ENCODE peak calls at places on chromosomes 4 and X, in eight cellular contexts. L is IMR-90, O is fibroblast of lung, Q is PC-3, P is mammary epithelial cell, S is GM23248, B is neuronal stem cell, K is neural progenitor cell. U is an unnamed sample.
A peak's percentile ranks its signal among the peaks of the same experiment; 100 is the strongest.

GRCh38 chrX:72094894-72095293 is 36.8 kb downstream of the RTL5 start:
- DNase-seq in L (peak; percentile 12), S (no peak), P (no peak), K (peak; percentile 21), O (peak; percentile 23), Q (no peak), B (peak; percentile 4), U (peak; percentile 69)

GRCh38 chrX:12700745-12701144 is 90.5 kb upstream of the PRPS2 start:
- DNase-seq in O (no peak), Q (no peak), L (no peak), B (no peak), S (no peak), P (no peak), K (no peak), U (no peak)

GRCh38 chr4:23717528-23718248 is 172.2 kb downstream of the PPARGC1A start:
- DNase-seq in Q (peak; percentile 43), K (no peak), S (peak; percentile 52), O (peak; percentile 36), P (peak; percentile 1), L (peak; percentile 31), B (no peak), U (peak; percentile 49)

GRCh38 chr4:1990676-1991075 is 18.1 kb downstream of the NELFA start:
- DNase-seq in S (no peak), P (no peak), K (no peak), Q (no peak), L (no peak), B (no peak), O (no peak), U (no peak)

GRCh38 chrX:129647588-129648410 is 7.0 kb downstream of the APLN start:
- DNase-seq in B (no peak), O (no peak), L (no peak), S (no peak), Q (no peak), P (no peak), K (no peak), U (no peak)

GRCh38 chr4:106868381-106869035 is 167.6 kb downstream of the DKK2 start:
- DNase-seq in B (no peak), L (no peak), Q (peak; percentile 50), K (no peak), P (peak; percentile 62), O (peak; percentile 66), S (peak; percentile 46), U (no peak)

GRCh38 chr4:182975806-182976205 is 58.6 kb upstream of the DCTD start:
- DNase-seq in Q (peak; percentile 85), P (peak; percentile 96), K (no peak), S (peak; percentile 92), B (no peak), L (peak; percentile 90), O (peak; percentile 92), U (no peak)

GRCh38 chr4:36325916-36326315 is 44.5 kb downstream of the DTHD1 start:
- DNase-seq in L (no peak), O (no peak), B (no peak), K (no peak), S (no peak), Q (no peak), P (no peak), U (no peak)

GRCh38 chr4:142817442-142817841 is 28.7 kb downstream of the INPP4B start:
- DNase-seq in S (peak; percentile 95), O (peak; percentile 98), P (peak; percentile 88), L (peak; percentile 88), B (no peak), Q (peak; percentile 97), K (peak; percentile 21), U (no peak)

GRCh38 chr4:40728341-40728740 is 21.4 kb upstream of the NSUN7 start:
- DNase-seq in K (peak; percentile 41), P (no peak), Q (no peak), S (no peak), O (no peak), B (no peak), L (no peak), U (no peak)

GRCh38 chr4:105619193-105619931 is 66.9 kb downstream of the ARHGEF38 start:
- DNase-seq in S (no peak), K (no peak), Q (peak; percentile 73), B (no peak), P (no peak), O (peak; percentile 25), L (no peak), U (no peak)

GRCh38 chr4:173365359-173365996 is 5.3 kb upstream of the SAP30 start:
- DNase-seq in Q (no peak), P (no peak), B (no peak), K (no peak), L (no peak), S (no peak), O (no peak), U (no peak)

GRCh38 chrX:2664497-2664896 is 26.6 kb upstream of the CD99 start:
- DNase-seq in B (no peak), P (no peak), Q (no peak), S (peak; percentile 92), O (peak; percentile 80), K (no peak), L (peak; percentile 87), U (no peak)

GRCh38 chr4:40587826-40588225 is 41.8 kb downstream of the RBM47 start:
- DNase-seq in B (no peak), K (no peak), P (peak; percentile 28), S (peak; percentile 89), O (peak; percentile 55), L (peak; percentile 73), Q (peak; percentile 40), U (no peak)

GRCh38 chr4:113468165-113469022 is 293.1 kb downstream of the CAMK2D start:
- DNase-seq in P (peak; percentile 100), Q (peak; percentile 93), K (peak; percentile 62), L (peak; percentile 100), O (peak; percentile 100), S (peak; percentile 99), B (peak; percentile 38), U (peak; percentile 80)

DNA sequence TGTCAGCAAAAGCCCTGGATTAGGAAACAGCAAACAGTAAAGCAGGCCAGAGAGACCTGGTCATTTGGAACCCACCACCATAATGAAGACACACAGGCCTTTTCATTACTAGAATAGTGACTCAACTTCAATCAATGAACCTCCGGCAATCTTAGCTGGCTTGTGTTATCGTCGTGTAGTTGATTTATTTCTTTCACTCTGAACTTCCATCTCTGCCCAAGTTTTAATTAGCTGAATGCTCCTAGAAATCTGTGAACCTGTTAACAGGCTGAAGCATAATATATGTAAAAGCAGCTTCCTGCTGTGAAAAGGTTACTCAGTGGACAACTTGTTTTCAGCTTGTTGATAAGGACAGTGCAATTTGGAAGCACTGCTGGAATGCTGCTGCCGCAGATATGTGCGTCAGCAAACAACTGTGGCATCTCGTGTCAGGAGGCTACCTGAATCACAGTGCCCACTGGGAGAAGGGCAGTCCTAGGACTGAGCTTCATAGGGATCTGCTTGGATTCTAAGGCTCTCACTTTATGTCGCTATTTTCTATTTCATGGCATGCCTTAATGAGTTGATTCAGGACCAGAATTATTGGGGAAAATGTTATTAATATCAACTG is 68.9 kb downstream of the SPANXN4 start:
- DNase-seq in O (no peak), K (no peak), Q (no peak), B (no peak), P (no peak), S (no peak), L (no peak), U (no peak)
- H3K27me3 ChIP-seq in O (no peaks in the 10 kb centered on the region), K (no peaks in the 10 kb centered on the region), Q (no peaks in the 10 kb centered on the region), B (no peaks in the 10 kb centered on the region), P (no peaks in the 10 kb centered on the region), S (no peaks in the 10 kb centered on the region), L (no peaks in the 10 kb centered on the region), U (no peaks in the 10 kb centered on the region)

GRCh38 chr4:8871417-8872401 is at the start of gene HMX1:
- DNase-seq in Q (no peak), P (no peak), L (no peak), S (peak; percentile 37), K (peak; percentile 88), B (no peak), O (no peak), U (peak; percentile 91)

GRCh38 chr4:8869002-8869878 is 2.4 kb downstream of the HMX1 start:
- DNase-seq in B (no peak), Q (no peak), P (no peak), L (no peak), K (no peak), S (no peak), O (no peak), U (peak; percentile 55)

GRCh38 chr4:8872402-8873291 is 1.0 kb upstream of the HMX1 start:
- DNase-seq in O (no peak), B (no peak), Q (no peak), K (peak; percentile 39), P (no peak), S (no peak), L (no peak), U (peak; percentile 71)

GRCh38 chr4:8869879-8870646 is 1.6 kb downstream of the HMX1 start:
- DNase-seq in L (no peak), B (no peak), Q (no peak), K (peak; percentile 2), O (no peak), P (no peak), S (no peak), U (peak; percentile 52)

DNA sequence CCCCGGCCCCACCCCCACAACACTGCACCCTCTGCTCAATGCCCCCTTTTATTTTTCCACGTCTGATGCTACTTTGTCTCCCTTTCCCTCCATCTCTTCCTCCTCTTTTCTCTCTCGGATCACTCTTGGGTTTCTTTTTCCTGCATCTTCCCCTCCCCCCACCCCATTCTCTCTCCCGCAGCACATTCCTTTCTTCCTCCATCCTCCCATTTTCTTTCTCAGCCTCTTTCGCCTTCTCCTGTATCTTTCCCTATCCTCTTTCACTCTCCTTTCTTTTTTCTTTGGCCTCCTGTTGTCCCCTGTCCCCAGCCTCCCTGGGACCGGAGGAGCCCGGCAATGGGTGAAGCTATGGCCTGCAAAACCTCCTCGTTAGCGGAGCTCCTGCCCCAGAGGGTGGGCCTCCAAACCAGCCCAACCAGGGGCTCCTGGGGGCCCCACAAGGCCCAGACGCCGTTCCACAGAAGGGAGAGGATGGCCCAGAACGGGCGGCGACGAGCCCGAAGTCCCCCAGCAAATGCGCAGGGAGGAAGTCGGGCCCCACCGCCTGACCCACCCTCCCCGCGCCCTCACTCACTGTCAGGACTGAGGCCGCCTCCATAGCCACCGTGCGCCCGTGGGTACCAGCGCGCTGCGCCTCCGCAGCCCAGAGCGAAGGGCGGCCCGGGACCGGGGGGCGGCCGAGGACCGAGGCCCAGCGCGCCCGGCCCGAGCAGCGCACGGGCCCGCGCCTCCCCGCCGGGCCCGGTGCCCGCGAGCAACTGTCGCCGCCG is 807 bp downstream of the HMX1 start:
- DNase-seq in L (no peak), O (no peak), K (peak; percentile 2), B (no peak), S (no peak), Q (no peak), P (no peak), U (no peak)
- H3K4me1 ChIP-seq in L (no peaks in the 10 kb centered on the region), O (no peaks in the 10 kb centered on the region), K (peaks cover 12% of the 10 kb centered on the region), B (no peaks in the 10 kb centered on the region), S (no peaks in the 10 kb centered on the region), Q (no peaks in the 10 kb centered on the region), P (no peaks in the 10 kb centered on the region), U (no peaks in the 10 kb centered on the region)

GRCh38 chr4:89681219-89681618 is 155.7 kb downstream of the SNCA start:
- DNase-seq in B (peak; percentile 12), K (peak; percentile 52), L (no peak), O (no peak), Q (no peak), S (no peak), P (peak; percentile 94), U (peak; percentile 92)
- H3K9ac ChIP-seq in B (no peak overlapping the region), K (peak overlapping the region; percentile 45), L (no peak overlapping the region), O (no peak overlapping the region), Q (no peak overlapping the region), S (no peak overlapping the region), P (peak overlapping the region; percentile 85), U (no peak overlapping the region)

GRCh38 chr4:119149110-119149509 is 13.5 kb downstream of the MYOZ2 start:
- DNase-seq in K (no peak), S (no peak), B (no peak), L (no peak), Q (no peak), O (peak; percentile 1), P (peak; percentile 13), U (no peak)

GRCh38 chr4:119152741-119153140 is 17.1 kb downstream of the MYOZ2 start:
- DNase-seq in L (no peak), P (no peak), O (no peak), B (no peak), Q (no peak), S (no peak), K (no peak), U (no peak)

GRCh38 chr4:119151161-119151560 is 15.5 kb downstream of the MYOZ2 start:
- DNase-seq in L (no peak), S (no peak), Q (no peak), K (no peak), P (no peak), B (no peak), O (no peak), U (no peak)
- H3K27me3 ChIP-seq in L (no peaks in the 10 kb centered on the region), S (no peaks in the 10 kb centered on the region), Q (no peaks in the 10 kb centered on the region), K (no peaks in the 10 kb centered on the region), P (no peaks in the 10 kb centered on the region), B (no peaks in the 10 kb centered on the region), O (no peaks in the 10 kb centered on the region), U (no peaks in the 10 kb centered on the region)